ENCODE peak calls at places on chromosomes 6 and 20, in seven cellular contexts. L is IMR-90, S is endothelial cell of umbilical vein, R is adrenal gland, U is GM12891, M is HCT116, W is NB4. J is an unnamed sample.

GRCh38 chr6:11248974-11249761 is 16.7 kb upstream of the NEDD9 start:
- DNase-seq in L (no peak), S (no peak), R (no peak), U (no peak), M (no peak), W (no peak), J (no peak)

GRCh38 chr6:168414696-168415095 is 26.3 kb upstream of the SMOC2 start:
- DNase-seq in L (no peak), S (no peak), R (no peak), U (no peak), M (no peak), W (no peak), J (no peak)

GRCh38 chr6:65399355-65400084 is 307.5 kb downstream of the EYS start:
- DNase-seq in L (no peak), S (no peak), R (no peak), U (no peak), M (no peak), W (no peak), J (no peak)

GRCh38 chr20:539848-540247 is 3.7 kb downstream of the CSNK2A1 start:
- DNase-seq in L (peak; percentile 49), S (peak; percentile 73), R (peak; percentile 29), U (no peak), M (no peak), W (no peak), J (peak; percentile 11)

GRCh38 chr20:20273281-20273680 is 94.6 kb upstream of the INSM1 start:
- DNase-seq in L (no peak), S (no peak), R (no peak), U (no peak), M (no peak), W (no peak), J (no peak)

GRCh38 chr20:13119583-13119982 is 101.5 kb upstream of the ISM1 start:
- DNase-seq in L (peak; percentile 57), S (peak; percentile 64), R (peak; percentile 34), U (no peak), M (peak; percentile 51), W (peak; percentile 59), J (no peak)

GRCh38 chr6:142811923-142812322 is 133.1 kb downstream of the HIVEP2 start:
- DNase-seq in L (no peak), S (no peak), R (no peak), U (no peak), M (no peak), W (no peak), J (no peak)

GRCh38 chr20:10636326-10636818 is 37.4 kb downstream of the JAG1 start:
- DNase-seq in L (peak; percentile 64), S (peak; percentile 73), R (no peak), U (no peak), M (no peak), W (no peak), J (no peak)

GRCh38 chr6:10404799-10405524 is 9.9 kb downstream of the TFAP2A start:
- DNase-seq in L (no peak), S (no peak), R (no peak), U (no peak), M (no peak), W (no peak), J (no peak)

GRCh38 chr6:19803331-19804330 is 33.5 kb upstream of the ID4 start:
- DNase-seq in L (peak; percentile 19), S (no peak), R (no peak), U (no peak), M (no peak), W (no peak), J (no peak)

GRCh38 chr20:38999217-38999616 is 37.1 kb downstream of the DHX35 start:
- DNase-seq in L (no peak), S (no peak), R (no peak), U (no peak), M (no peak), W (no peak), J (no peak)

GRCh38 chr20:17735206-17735804 is 35.5 kb downstream of the BANF2 start:
- DNase-seq in L (peak; percentile 68), S (peak; percentile 45), R (no peak), U (no peak), M (no peak), W (no peak), J (peak; percentile 32)

GRCh38 chr6:2505624-2506023 is 245.1 kb downstream of the MYLK4 start:
- DNase-seq in L (no peak), S (no peak), R (no peak), U (no peak), M (peak; percentile 21), W (peak; percentile 60), J (no peak)

GRCh38 chr6:35165630-35166071 is 24.5 kb upstream of the TCP11 start:
- DNase-seq in L (peak; percentile 87), S (no peak), R (no peak), U (no peak), M (no peak), W (no peak), J (no peak)

GRCh38 chr6:100774681-100775080 is 106.4 kb downstream of the ASCC3 start:
- DNase-seq in L (peak; percentile 66), S (peak; percentile 3), R (no peak), U (no peak), M (no peak), W (no peak), J (no peak)

GRCh38 chr20:1467355-1468116 is 887 bp upstream of the NSFL1C start:
- DNase-seq in L (no peak), S (no peak), R (no peak), U (no peak), M (no peak), W (peak; percentile 92), J (no peak)

GRCh38 chr6:6593876-6594275 is 5.4 kb downstream of the LY86 start:
- DNase-seq in L (no peak), S (no peak), R (no peak), U (no peak), M (no peak), W (no peak), J (no peak)

DNA sequence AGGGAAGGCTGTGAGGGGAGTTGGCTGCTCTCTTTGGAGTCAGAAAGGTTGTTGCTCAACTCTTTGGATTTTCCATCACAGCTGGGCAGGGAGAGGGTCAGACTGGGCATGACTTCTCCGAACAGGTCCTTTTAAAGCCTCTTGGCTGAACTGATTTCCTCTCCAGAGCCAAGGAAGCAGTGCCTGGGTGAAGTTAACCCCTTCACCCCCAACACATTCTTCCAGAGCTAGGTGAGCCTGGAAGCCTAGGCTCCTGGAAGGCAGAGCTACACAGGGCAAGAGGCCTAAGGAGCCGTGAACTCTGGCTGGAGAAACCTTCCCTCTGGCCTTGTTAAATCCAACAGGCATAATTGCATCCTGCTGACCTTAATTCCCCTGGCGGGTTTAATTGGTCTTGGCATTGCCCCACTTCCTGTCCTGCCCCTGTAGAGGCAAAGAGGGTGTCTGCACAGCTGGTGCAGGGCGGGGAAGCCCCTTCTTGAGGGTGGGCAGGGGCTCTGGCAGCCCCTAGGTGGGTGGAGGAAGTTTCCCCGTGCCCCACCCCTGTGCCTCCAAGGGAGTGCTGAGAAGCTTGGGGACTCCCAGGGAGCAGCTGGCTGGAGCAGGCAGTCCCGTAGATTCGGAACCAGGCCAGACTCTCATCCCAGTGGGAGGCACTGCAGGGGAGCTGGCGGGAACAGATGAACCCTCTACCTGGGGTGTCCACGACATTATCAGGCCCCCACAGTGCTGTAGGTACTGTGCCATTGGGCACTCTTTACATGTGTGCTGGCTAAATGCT is 3.6 kb upstream of the MYLK2 start:
- DNase-seq in L (no peak), S (no peak), R (no peak), U (no peak), M (no peak), W (peak; percentile 62), J (peak; percentile 45)
- TF ChIP-seq POLR2A in L (no peak), S (no peak), R (no peak), U (no peak), M (no peak), W (no peak), J (no peak)

GRCh38 chr6:139303176-139303575 is 11.4 kb upstream of the TXLNB start:
- DNase-seq in L (peak; percentile 85), S (peak; percentile 23), R (no peak), U (no peak), M (no peak), W (no peak), J (no peak)

GRCh38 chr6:139296927-139297326 is 5.1 kb upstream of the TXLNB start:
- DNase-seq in L (peak; percentile 69), S (no peak), R (no peak), U (no peak), M (no peak), W (peak; percentile 89), J (no peak)

GRCh38 chr6:139291813-139292619 is at the start of gene TXLNB:
- DNase-seq in L (peak; percentile 87), S (peak; percentile 65), R (peak; percentile 76), U (peak; percentile 24), M (peak; percentile 6), W (peak; percentile 94), J (peak; percentile 9)

GRCh38 chr6:139295906-139296305 is 4.1 kb upstream of the TXLNB start:
- DNase-seq in L (no peak), S (no peak), R (no peak), U (no peak), M (no peak), W (peak; percentile 51), J (no peak)

GRCh38 chr6:139297921-139298320 is 6.1 kb upstream of the TXLNB start:
- DNase-seq in L (no peak), S (no peak), R (no peak), U (no peak), M (no peak), W (no peak), J (no peak)
- TF ChIP-seq POLR2A in L (no peak), S (no peak), R (no peak), U (no peak), M (no peak), W (no peak), J (no peak)

DNA sequence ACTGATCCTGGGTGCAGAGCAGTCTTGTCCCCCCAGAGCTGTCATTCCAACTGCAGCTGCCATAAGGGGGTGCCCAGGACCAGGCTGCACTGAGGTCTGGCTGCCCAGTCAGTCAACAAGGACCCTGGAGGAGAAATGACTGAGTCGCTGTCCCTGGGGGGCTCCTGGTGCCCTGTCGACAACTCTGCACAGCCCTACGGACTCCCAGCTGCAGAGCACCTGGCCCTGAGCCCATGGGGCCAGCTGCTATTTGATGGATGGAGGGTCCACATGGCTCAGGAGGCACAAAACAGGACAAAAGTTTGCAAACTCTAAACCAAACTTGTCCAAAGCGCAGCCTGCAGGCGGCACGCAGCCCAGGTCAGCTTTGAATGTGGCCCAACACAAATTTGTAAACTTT is 46.3 kb upstream of the RPS6KA2 start:
- DNase-seq in L (no peak), S (no peak), R (no peak), U (no peak), M (no peak), W (no peak), J (no peak)
- TF ChIP-seq POLR2A in L (no peak), S (no peak), R (no peak), U (no peak), M (no peak), W (no peak), J (no peak)

DNA sequence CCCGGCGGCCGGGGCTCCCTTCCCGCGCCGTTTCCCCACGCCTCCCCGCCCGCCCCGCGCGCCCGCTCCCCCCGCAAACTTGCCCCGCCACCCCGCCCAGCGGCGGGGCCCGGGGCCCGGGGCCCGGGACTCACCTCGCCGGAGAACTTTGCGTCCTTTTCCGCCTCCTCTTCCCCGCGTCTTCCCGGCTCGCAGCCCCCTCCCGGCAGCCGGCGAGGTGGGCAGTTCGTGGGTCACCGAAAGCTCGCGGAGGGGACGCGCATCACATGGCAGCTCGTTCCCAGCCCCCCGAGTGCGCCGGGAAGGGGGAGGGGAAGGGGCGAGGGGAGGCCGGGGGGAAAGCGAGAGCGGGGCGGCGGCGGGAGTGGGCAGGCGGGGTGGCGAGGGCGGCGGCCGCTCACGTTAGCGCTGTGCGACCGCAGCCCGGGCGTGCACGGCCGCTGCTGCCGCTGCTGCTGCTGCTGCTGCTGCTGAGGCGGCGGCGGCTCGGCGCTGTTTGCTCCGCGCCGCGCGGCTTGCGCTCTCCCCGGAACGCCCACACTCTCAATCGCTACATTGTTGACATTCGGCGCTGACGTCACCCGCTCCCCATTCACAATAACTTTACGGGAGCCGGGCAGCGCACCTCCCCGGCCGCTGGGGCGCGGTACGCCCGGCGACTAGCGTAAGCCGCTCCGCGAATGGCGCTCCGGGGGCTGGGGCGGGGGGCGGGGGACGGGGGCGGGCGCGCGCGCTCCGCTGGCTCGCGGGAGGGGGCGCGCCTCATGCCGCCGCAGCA is at the start of gene BACH2:
- DNase-seq in L (peak; percentile 92), S (peak; percentile 78), R (peak; percentile 79), U (peak; percentile 37), M (peak; percentile 68), W (peak; percentile 86), J (no peak)
- TF ChIP-seq POLR2A in L (peak; percentile 64), S (no peak), R (peak; percentile 55), U (no peak), M (no peak), W (no peak), J (no peak)

J was measured in H54.